ENCODE peak calls at places on chromosomes 6 and 20, in four cellular contexts. B is WTC11, Z is K562, F is HepG2. O is an unnamed sample.
A peak's percentile ranks its signal among the peaks of the same experiment; 100 is the strongest.

GRCh38 chr20:21229163-21229562 is 74.0 kb upstream of the XRN2 start:
- DNase-seq in B (no peak), Z (no peak), F (no peak), O (no peak)

GRCh38 chr6:15682965-15683822 is 20.4 kb upstream of the DTNBP1 start:
- DNase-seq in B (no peak), Z (no peak), F (peak; percentile 18), O (peak; percentile 40)

GRCh38 chr6:139533573-139534471 is 159.4 kb upstream of the CITED2 start:
- DNase-seq in B (no peak), Z (peak; percentile 73), F (no peak), O (no peak)

GRCh38 chr6:39903656-39904055 is 30.6 kb downstream of the MOCS1 start:
- DNase-seq in B (no peak), Z (no peak), F (no peak), O (no peak)

GRCh38 chr20:35702051-35702823 is 3.0 kb downstream of the ROMO1 start:
- DNase-seq in B (no peak), Z (no peak), F (no peak), O (no peak)

GRCh38 chr6:38239719-38240451 is 399.8 kb downstream of the BTBD9 start:
- DNase-seq in B (no peak), Z (no peak), F (no peak), O (no peak)

GRCh38 chr6:13268914-13269532 is 59.3 kb downstream of the TBC1D7 start:
- DNase-seq in B (no peak), Z (no peak), F (peak; percentile 43), O (no peak)

GRCh38 chr20:47276856-47277541 is 79.5 kb downstream of the ZMYND8 start:
- DNase-seq in B (no peak), Z (no peak), F (no peak), O (no peak)

GRCh38 chr20:61478094-61478493 is 226.0 kb downstream of the CDH4 start:
- DNase-seq in B (no peak), Z (no peak), F (no peak), O (no peak)

GRCh38 chr6:110608151-110608550 is 131.7 kb upstream of the SLC22A16 start:
- DNase-seq in B (no peak), Z (no peak), F (no peak), O (no peak)

GRCh38 chr6:144055121-144055931 is 40.0 kb downstream of the SF3B5 start:
- DNase-seq in B (no peak), Z (no peak), F (no peak), O (no peak)

GRCh38 chr6:26197736-26198625 is 110.8 kb downstream of the HFE start:
- DNase-seq in B (no peak), Z (no peak), F (peak; percentile 62), O (no peak)

GRCh38 chr6:89239338-89239737 is 22.2 kb upstream of the GABRR1 start:
- DNase-seq in B (peak; percentile 32), Z (peak; percentile 20), F (no peak), O (no peak)

GRCh38 chr6:89244237-89244985 is 27.3 kb upstream of the GABRR1 start:
- DNase-seq in B (no peak), Z (no peak), F (no peak), O (no peak)

GRCh38 chr6:89242574-89243330 is 25.6 kb upstream of the GABRR1 start:
- DNase-seq in B (no peak), Z (no peak), F (peak; percentile 44), O (no peak)

GRCh38 chr6:89243331-89243629 is 26.1 kb upstream of the GABRR1 start:
- DNase-seq in B (no peak), Z (no peak), F (no peak), O (no peak)
- TF ChIP-seq ETV6 in B (no peak), Z (no peak), F (no peak), O (no peak)

GRCh38 chr6:100344321-100344720 is 120.4 kb downstream of the SIM1 start:
- DNase-seq in B (no peak), Z (no peak), F (no peak), O (no peak)

GRCh38 chr6:100344761-100345160 is 120.0 kb downstream of the SIM1 start:
- DNase-seq in B (no peak), Z (no peak), F (no peak), O (no peak)

GRCh38 chr6:100342830-100343229 is 121.9 kb downstream of the SIM1 start:
- DNase-seq in B (no peak), Z (no peak), F (no peak), O (no peak)

GRCh38 chr6:100346203-100346602 is 118.5 kb downstream of the SIM1 start:
- DNase-seq in B (no peak), Z (no peak), F (no peak), O (no peak)

DNA sequence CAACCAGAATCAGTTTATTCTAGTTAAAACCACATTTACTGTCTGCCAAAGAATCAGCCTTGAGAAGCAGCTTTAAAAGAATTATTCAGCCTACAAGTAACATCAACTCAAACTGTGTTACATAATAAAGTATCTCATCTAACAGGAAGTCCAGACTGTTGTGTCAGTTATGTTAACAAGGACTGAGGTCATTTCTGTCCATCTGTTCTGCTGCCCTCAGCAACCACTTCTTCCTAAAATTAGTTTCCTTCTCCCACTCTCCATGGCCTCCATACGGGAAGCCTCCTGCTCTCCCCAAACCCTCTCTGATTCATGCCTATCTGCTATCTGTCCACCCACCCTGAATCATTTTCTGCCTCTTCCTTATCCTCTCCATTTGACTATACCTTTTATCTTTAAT is 121.0 kb downstream of the SIM1 start:
- DNase-seq in B (no peak), Z (no peak), F (no peak), O (no peak)
- TF ChIP-seq ATF3 in B (no peak), Z (no peak), F (no peak), O (no peak)

DNA sequence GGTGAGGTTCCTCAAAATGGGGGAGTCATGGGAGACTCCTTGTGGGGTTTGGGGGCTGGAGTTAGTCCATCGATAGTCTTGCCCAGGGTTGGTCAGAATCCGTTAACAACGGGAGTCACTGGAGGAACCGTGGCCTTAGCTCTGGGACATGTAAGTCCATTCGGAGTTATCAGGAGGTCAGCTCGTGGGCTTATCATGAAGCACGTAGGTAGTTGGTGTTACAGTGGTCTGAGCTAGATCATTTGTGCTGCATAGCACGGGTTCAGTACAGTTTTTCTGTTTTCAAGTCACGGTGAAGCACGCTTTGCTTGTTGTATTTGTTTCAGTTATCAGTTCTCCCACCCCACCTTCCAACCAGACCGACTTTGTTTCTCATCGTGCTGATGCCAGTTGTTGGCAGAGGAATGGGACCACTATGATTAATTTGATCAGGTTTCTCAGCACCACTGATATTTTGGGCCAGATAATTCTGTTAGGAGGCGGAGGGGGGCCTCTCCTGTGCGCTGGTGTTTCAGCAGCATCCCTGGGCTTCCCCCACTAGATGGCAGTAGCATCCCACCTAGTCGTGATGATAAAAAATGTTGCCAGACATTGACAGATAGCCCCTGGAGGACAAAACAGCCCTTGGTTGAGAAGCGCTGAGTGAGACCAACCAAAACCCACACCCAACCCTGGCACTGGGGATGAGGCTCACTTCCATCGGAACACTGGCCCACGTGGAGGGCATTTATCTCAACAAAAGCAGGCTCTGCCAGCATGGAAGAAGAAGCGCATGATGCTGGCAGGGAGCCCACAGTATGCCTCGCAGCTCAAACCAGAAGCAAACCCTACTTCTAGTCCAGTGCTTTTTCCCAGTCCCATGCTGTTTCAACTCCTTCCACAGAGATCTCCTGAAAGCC is 2.2 kb upstream of the APMAP start:
- DNase-seq in B (peak; percentile 84), Z (peak; percentile 78), F (peak; percentile 85), O (peak; percentile 45)
- TF ChIP-seq ETV6 in B (no peak), Z (no peak), F (no peak), O (no peak)

DNA sequence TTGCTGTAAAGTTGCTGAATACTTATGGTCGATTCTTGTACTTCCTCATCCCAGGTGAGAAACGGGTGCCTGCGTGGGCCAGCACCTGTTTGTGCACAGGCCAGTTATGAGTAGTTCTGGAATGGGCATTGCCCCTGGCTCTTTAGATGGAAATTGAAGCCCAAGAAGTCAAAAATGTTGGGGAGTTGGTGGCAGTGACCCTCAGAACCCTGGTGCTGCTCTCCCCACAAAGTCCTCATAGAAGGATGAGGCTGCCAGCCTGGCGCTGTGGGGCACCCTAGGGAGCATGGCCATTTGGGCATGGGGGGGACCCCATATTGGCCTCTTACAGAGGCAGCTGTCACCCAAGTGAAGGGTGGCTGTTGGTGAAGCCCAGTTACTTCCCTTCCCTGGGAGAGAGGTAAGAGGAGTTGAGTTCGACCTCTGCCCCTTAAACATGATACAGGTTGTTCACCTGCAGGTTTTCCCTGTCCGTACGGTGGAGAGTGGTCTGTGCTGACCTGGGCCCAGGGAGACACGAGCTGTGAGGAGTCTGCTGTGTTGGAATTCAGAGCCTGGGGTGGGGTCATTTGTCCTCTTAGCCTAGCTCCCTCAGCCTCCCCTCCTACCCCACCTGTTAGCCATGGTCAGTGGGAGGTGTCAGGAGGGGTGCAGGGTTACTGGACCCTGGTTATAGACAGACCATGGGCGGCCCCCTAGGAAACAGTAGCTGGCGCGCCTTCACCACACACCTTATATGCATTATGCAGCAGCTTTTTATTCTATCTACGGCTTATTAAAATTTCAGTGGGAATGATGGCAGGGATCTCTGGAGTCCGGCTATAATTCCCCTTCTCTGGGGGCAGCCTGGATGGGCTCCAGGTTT is 4.9 kb downstream of the HMGA1 start:
- DNase-seq in B (no peak), Z (peak; percentile 7), F (no peak), O (no peak)
- TF ChIP-seq ATF3 in B (no peak), Z (no peak), F (no peak), O (no peak)

GRCh38 chr20:24395151-24395550 is 74.3 kb upstream of the SYNDIG1 start:
- DNase-seq in B (no peak), Z (no peak), F (no peak), O (no peak)

GRCh38 chr20:24392612-24393011 is 76.8 kb upstream of the SYNDIG1 start:
- DNase-seq in B (no peak), Z (no peak), F (no peak), O (no peak)

GRCh38 chr20:24388828-24389325 is 80.6 kb upstream of the SYNDIG1 start:
- DNase-seq in B (no peak), Z (no peak), F (no peak), O (no peak)

GRCh38 chr20:24389686-24390085 is 79.7 kb upstream of the SYNDIG1 start:
- DNase-seq in B (no peak), Z (no peak), F (no peak), O (no peak)

GRCh38 chr20:24393903-24394302 is 75.5 kb upstream of the SYNDIG1 start:
- DNase-seq in B (no peak), Z (no peak), F (no peak), O (no peak)
- TF ChIP-seq ETV6 in B (no peak), Z (no peak), F (no peak), O (no peak)

DNA sequence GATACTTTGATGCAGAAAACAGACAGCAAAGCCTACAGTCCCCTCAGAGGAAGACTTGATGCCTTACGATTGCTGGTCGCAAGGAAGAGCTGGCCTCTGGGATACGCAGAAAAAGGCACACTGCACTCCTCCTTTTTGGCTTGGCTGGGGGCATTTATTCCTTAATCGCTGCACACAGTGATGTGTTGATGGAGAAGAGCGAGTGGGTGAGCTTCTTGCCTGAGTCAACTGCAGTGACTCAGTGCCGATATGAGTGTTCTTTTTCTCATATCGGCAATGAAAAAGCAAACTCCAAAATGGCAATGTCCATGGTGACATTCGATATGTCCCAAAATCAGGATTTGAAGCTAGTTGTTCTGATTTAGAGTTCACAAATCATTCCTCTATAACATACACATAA is 794.8 kb downstream of the HACE1 start:
- DNase-seq in B (no peak), Z (no peak), F (no peak), O (no peak)
- TF ChIP-seq ATF3 in B (no peak), Z (no peak), F (no peak), O (no peak)

GRCh38 chr6:73985891-73986290 is 289.9 kb downstream of the CD109 start:
- DNase-seq in B (no peak), Z (no peak), F (no peak), O (no peak)
- TF ChIP-seq ETV6 in B (no peak), Z (no peak), F (no peak), O (no peak)

O was measured in GM12878.